ENCODE peak calls at places on chromosomes 4 and X, in six cellular contexts. E is suprapubic skin, I is HepG2, P is K562, Y is GM12878, D is stomach. J is an unnamed sample. For H3K4me1, the result is how much of the 10 kb centered on the place peaks cover.

GRCh38 chr4:34046580-34046979 is 2197.7 kb downstream of the ARAP2 start:
- DNase-seq in E (no peak), I (no peak), P (no peak), Y (no peak), D (no peak), J (no peak)

GRCh38 chrX:111244238-111244750 is 26.0 kb downstream of the CAPN6 start:
- DNase-seq in E (no peak), I (peak), P (no peak), Y (no peak), D (no peak), J (no peak)

GRCh38 chr4:99117876-99118693 is 26.0 kb downstream of the ADH4 start:
- DNase-seq in E (no peak), I (peak), P (no peak), Y (no peak), D (no peak), J (no peak)

GRCh38 chr4:118289794-118290193 is 63.0 kb downstream of the PRSS12 start:
- DNase-seq in E (no peak), I (no peak), P (no peak), Y (no peak), D (no peak), J (no peak)

GRCh38 chrX:46912098-46912672 is at the start of gene JADE3:
- DNase-seq in E (peak), I (peak), P (peak), Y (no peak), D (peak), J (peak)

GRCh38 chr4:2046031-2046961 is 12.8 kb upstream of the NAT8L start:
- DNase-seq in E (no peak), I (no peak), P (no peak), Y (no peak), D (no peak), J (peak)

GRCh38 chr4:46993075-46994006 is at the start of gene GABRA4:
- DNase-seq in E (no peak), I (no peak), P (no peak), Y (no peak), D (no peak), J (no peak)

GRCh38 chr4:155974476-155974749 is 20.7 kb upstream of the CTSO start:
- DNase-seq in E (no peak), I (no peak), P (no peak), Y (peak), D (no peak), J (no peak)

GRCh38 chr4:793941-794621 is 31.8 kb downstream of the CPLX1 start:
- DNase-seq in E (no peak), I (no peak), P (no peak), Y (no peak), D (no peak), J (no peak)

GRCh38 chr4:122151982-122152698 is at the start of gene BLTP1:
- DNase-seq in E (peak), I (peak), P (peak), Y (peak), D (peak), J (peak)

GRCh38 chr4:53132117-53132889 is 233.6 kb downstream of the SCFD2 start:
- DNase-seq in E (no peak), I (no peak), P (no peak), Y (no peak), D (no peak), J (no peak)

GRCh38 chr4:81743731-81744465 is 272.2 kb upstream of the RASGEF1B start:
- DNase-seq in E (no peak), I (no peak), P (no peak), Y (no peak), D (no peak), J (no peak)

GRCh38 chr4:94532016-94532789 is 80.5 kb downstream of the PDLIM5 start:
- DNase-seq in E (no peak), I (no peak), P (no peak), Y (no peak), D (no peak), J (no peak)

GRCh38 chr4:82431026-82431745 is 796 bp downstream of the ENOPH1 start:
- DNase-seq in E (peak), I (no peak), P (peak), Y (no peak), D (peak), J (peak)

GRCh38 chr4:13994016-13994415 is 366.5 kb upstream of the BOD1L1 start:
- DNase-seq in E (no peak), I (no peak), P (no peak), Y (no peak), D (no peak), J (no peak)

GRCh38 chr4:41287852-41288251 is 31.1 kb downstream of the UCHL1 start:
- DNase-seq in E (no peak), I (no peak), P (no peak), Y (no peak), D (no peak), J (peak)

DNA sequence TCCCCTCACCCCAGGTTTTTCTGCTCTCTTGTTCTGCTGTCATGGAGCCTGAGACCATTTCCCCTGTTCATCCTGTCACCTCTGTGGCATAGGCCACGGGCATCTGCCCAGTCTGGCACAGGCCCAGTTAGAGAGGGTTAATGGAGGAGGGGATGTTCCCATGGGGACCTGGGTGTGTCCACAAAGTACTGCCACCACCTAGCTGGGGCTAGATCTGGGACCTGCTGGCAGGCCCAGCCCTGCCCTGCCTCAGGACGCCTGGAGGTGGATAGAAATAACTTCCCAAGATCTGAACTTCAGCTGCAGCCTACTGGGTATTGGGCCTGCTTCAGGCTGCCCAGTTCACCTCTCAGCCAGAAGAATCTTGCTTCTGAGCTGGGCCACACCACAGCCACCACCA is 13.5 kb downstream of the EFNB1 start:
- DNase-seq in E (no peak), I (no peak), P (no peak), Y (no peak), D (no peak), J (no peak)
- H3K4me1 ChIP-seq in E (under half), I (under half), P (under half), Y (under half), D (under half), J (under half)

DNA sequence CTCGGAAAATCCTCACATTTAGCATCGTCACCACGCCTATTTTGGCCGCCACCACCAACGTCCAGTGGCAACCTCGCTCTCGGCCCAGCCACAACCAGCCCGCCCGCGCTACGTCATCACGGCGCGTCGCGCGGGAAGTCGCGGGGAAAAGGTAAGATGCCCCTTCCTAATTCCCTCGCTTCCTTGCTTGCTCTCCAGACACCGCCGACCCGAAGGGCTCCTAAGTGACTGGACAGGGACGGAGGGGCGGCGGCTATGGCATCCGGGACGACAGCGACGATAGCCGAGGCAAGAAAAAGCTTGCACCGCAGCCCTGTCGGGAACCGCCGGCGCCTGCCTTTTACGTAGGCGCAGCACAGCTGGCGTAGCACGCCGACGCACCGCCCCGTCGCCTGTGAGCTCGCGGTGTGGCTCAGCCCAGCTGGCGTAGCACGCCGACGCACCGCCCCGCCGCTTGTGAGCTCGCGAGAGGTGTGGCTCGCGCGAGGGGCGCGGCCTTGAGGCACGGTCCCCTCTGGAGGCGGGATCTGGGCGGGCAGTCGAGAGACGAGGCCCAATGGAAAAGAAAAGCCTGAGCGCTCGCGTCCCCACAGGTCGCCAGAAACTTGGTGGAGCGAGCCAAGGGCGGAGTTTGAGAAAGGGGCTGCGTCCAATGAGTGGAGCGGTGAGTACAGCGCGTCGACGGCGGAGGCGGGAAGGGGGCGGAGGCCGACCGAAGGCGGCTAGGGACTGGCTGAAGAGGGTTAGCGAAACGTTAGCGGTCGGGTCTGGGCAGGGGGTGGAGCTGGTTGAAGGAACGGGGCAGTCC is at the start of gene HDAC6:
- DNase-seq in E (peak), I (peak), P (peak), Y (peak), D (peak), J (peak)
- TF ChIP-seq EP300 in E (no peak), I (no peak), P (no peak), Y (no peak), D (no peak), J (peak)

GRCh38 chrX:107135076-107135964 is 16.7 kb upstream of the RBM41 start:
- DNase-seq in E (no peak), I (peak), P (no peak), Y (no peak), D (no peak), J (no peak)
- TF ChIP-seq POLR2AphosphoS5 in E (no peak), I (no peak), P (no peak), Y (no peak), D (no peak), J (no peak)

DNA sequence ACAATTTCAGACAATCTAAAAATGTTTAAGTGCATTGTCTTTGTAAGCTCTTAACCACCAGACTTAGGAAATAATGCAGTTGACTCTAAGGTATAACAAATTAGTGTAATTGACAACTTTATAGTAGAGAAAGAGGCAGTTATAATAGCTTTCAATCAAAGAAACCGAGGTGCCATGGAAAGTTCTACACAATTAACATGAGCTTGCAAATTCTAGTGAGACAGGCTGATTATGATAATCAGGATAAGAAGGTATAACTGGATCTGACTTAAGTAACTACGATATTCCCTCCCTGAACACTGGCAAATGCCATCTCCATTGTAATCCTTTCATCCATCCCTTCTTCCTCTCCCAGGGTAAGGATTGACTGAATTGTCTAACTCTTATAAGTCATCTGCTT is 11.4 kb upstream of the KLHL5 start:
- DNase-seq in E (no peak), I (no peak), P (no peak), Y (no peak), D (no peak), J (no peak)
- H3K4me1 ChIP-seq in E (under half), I (under half), P (under half), Y (under half), D (under half), J (under half)

DNA sequence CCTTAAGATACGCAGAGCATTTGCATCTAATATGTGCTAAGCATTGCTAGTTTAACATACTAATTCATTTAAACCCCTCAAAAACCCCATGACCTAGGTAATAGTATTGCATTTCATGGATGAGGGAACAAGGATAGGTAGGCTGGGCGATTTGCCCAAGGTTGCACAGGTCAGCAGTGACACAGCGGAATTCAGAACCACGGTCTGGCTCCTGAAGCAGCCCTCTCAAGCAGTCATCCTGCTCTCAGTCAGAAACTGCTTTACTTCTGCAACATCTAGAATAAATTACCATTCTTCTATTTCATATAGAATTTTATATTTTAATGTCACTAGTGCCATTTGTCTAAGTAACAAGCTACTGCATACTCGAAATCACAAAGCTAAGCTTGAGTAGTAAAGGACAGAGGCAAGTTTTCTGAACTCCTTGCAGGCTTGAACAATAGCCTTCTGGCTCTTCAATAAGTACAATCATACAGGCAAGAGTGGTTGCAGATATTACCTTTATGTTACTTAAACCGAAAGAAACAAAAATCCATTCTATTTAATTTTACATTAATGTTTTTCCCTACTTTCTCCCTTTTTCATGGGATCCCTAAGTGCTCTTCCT is 555 bp upstream of the SPP1 start:
- DNase-seq in E (no peak), I (peak), P (no peak), Y (no peak), D (no peak), J (no peak)
- TF ChIP-seq EP300 in E (no peak), I (no peak), P (no peak), Y (no peak), D (no peak), J (no peak)

DNA sequence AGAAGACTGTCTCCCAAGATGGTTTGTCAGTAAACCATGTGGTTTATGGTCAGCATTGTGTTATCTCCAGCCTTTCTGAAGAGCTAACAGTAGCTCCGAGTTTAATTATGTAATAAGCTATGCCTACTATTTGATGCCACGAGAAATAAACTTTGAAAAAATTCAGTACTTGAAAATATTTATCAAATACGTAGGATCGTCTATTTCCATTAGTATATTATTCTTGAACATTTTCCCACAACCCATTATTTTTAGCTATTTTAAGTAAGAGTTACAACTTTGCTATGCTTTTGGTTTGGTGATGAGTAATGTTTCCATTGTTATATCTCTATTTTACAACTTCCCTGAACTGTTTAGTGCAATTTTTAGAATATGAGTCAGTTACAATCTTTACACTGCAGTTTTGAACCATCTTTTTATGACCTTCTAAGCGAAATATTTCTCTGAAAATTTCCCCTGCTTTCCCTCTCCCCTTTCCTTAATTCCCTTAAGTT is 44.5 kb upstream of the TRIM2 start:
- DNase-seq in E (no peak), I (no peak), P (no peak), Y (no peak), D (no peak), J (no peak)
- TF ChIP-seq POLR2AphosphoS5 in E (no peak), I (no peak), P (no peak), Y (no peak), D (no peak), J (no peak)

GRCh38 chr4:125388653-125389052 is 73.9 kb downstream of the FAT4 start:
- DNase-seq in E (no peak), I (no peak), P (no peak), Y (no peak), D (no peak), J (no peak)
- H3K4me1 ChIP-seq in E (under half), I (under half), P (under half), Y (under half), D (under half), J (under half)

DNA sequence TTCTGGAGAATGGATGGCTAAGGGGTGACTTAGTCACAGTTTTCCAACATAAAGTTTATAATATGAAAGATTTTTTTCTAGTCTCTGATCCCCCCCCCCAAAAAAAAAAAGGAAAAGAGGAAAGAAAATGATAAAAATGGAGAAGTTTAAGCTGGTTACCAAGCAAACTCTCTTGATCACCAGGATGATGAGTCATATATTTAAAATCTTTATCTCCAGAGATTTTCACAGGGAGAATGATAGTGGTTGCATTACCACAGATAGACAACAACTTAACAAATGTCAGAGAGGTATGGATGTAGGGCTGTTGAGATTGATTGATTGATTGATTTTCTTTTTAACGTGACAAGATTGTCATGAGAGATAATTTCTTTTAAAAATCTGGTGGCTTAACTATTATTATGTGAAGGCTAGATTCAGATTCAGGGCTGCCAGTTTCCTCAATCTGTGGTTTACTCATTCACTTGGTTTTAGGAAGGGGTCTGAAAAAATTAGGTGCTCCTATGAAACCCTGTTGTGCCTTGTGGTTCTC is 13.3 kb upstream of the TEX13C start:
- DNase-seq in E (no peak), I (no peak), P (no peak), Y (no peak), D (no peak), J (no peak)
- TF ChIP-seq EP300 in E (no peak), I (no peak), P (no peak), Y (no peak), D (no peak), J (no peak)

DNA sequence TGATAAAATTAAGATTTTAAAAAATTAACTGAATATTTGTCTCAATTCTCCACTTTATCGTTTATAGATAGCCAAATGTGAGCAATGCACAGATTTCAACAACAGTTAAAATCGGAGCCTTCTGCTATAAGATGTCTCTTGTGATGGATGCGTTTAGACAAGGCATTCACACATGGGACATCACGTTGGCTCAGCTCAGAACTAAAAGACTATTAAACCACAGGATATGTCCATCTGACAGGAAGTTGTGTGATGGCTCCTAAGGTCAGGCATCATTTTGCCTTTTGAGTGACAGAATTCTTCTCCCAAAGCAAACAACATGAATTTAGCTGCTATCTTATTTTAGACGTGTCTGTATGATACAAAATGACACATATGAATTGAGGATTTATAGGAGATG is 17.3 kb upstream of the VCX3B start:
- DNase-seq in E (no peak), I (no peak), P (no peak), Y (no peak), D (no peak), J (no peak)
- TF ChIP-seq POLR2AphosphoS5 in E (no peak), I (no peak), P (no peak), Y (no peak), D (no peak), J (no peak)

J was measured in upper lobe of left lung.